ENCODE peak calls at places on chromosomes 16 and 17, in six cellular contexts. One of them, this sample, is unnamed.

GRCh38 chr17:78693346-78694083 is 88.6 kb downstream of the CYTH1 start:
- DNase-seq in CD4-positive, alpha-beta memory T cell: no peak
- DNase-seq in neuronal stem cell: no peak
- DNase-seq in GM04504: no peak
- DNase-seq in activated CD8-positive, alpha-beta memory T cell treated with anti-CD3 and anti-CD28 coated beads for 1 hour: no peak
- DNase-seq in heart left ventricle: no peak
- DNase-seq in this sample: no peak

GRCh38 chr16:11361751-11362742 is 16.8 kb downstream of the RMI2 start:
- DNase-seq in activated CD8-positive, alpha-beta memory T cell treated with anti-CD3 and anti-CD28 coated beads for 1 hour: no peak
- DNase-seq in CD4-positive, alpha-beta memory T cell: peak
- DNase-seq in heart left ventricle: no peak
- DNase-seq in neuronal stem cell: no peak
- DNase-seq in GM04504: no peak
- DNase-seq in this sample: no peak

GRCh38 chr16:85126731-85127662 is 14.7 kb upstream of the CIBAR2 start:
- DNase-seq in heart left ventricle: no peak
- DNase-seq in CD4-positive, alpha-beta memory T cell: no peak
- DNase-seq in neuronal stem cell: peak
- DNase-seq in activated CD8-positive, alpha-beta memory T cell treated with anti-CD3 and anti-CD28 coated beads for 1 hour: no peak
- DNase-seq in GM04504: no peak
- DNase-seq in this sample: no peak

GRCh38 chr16:9092963-9093477 is 1.6 kb downstream of the HAPSTR1 start:
- DNase-seq in CD4-positive, alpha-beta memory T cell: peak
- DNase-seq in GM04504: no peak
- DNase-seq in heart left ventricle: peak
- DNase-seq in neuronal stem cell: no peak
- DNase-seq in activated CD8-positive, alpha-beta memory T cell treated with anti-CD3 and anti-CD28 coated beads for 1 hour: peak
- DNase-seq in this sample: no peak

GRCh38 chr16:88320947-88321634 is 61.7 kb upstream of the ZNF469 start:
- DNase-seq in activated CD8-positive, alpha-beta memory T cell treated with anti-CD3 and anti-CD28 coated beads for 1 hour: no peak
- DNase-seq in GM04504: no peak
- DNase-seq in CD4-positive, alpha-beta memory T cell: no peak
- DNase-seq in heart left ventricle: no peak
- DNase-seq in neuronal stem cell: no peak
- DNase-seq in this sample: no peak

GRCh38 chr17:45302649-45303173 is 14.1 kb downstream of the MAP3K14 start:
- DNase-seq in GM04504: peak
- DNase-seq in CD4-positive, alpha-beta memory T cell: no peak
- DNase-seq in heart left ventricle: peak
- DNase-seq in neuronal stem cell: no peak
- DNase-seq in activated CD8-positive, alpha-beta memory T cell treated with anti-CD3 and anti-CD28 coated beads for 1 hour: no peak
- DNase-seq in this sample: no peak

GRCh38 chr17:7034955-7035590 is 742 bp upstream of the SLC16A13 start:
- DNase-seq in heart left ventricle: peak
- DNase-seq in neuronal stem cell: no peak
- DNase-seq in CD4-positive, alpha-beta memory T cell: peak
- DNase-seq in activated CD8-positive, alpha-beta memory T cell treated with anti-CD3 and anti-CD28 coated beads for 1 hour: no peak
- DNase-seq in GM04504: no peak
- DNase-seq in this sample: no peak

GRCh38 chr17:3647769-3648540 is 11.4 kb downstream of the CTNS start:
- DNase-seq in neuronal stem cell: no peak
- DNase-seq in activated CD8-positive, alpha-beta memory T cell treated with anti-CD3 and anti-CD28 coated beads for 1 hour: peak
- DNase-seq in heart left ventricle: no peak
- DNase-seq in GM04504: no peak
- DNase-seq in CD4-positive, alpha-beta memory T cell: no peak
- DNase-seq in this sample: no peak

GRCh38 chr16:15041260-15042011 is 14.4 kb downstream of the NTAN1 start:
- DNase-seq in heart left ventricle: peak
- DNase-seq in GM04504: peak
- DNase-seq in neuronal stem cell: no peak
- DNase-seq in activated CD8-positive, alpha-beta memory T cell treated with anti-CD3 and anti-CD28 coated beads for 1 hour: no peak
- DNase-seq in CD4-positive, alpha-beta memory T cell: no peak
- DNase-seq in this sample: no peak

GRCh38 chr17:68581863-68582645 is 19.1 kb downstream of the FAM20A start:
- DNase-seq in activated CD8-positive, alpha-beta memory T cell treated with anti-CD3 and anti-CD28 coated beads for 1 hour: no peak
- DNase-seq in heart left ventricle: no peak
- DNase-seq in neuronal stem cell: no peak
- DNase-seq in GM04504: no peak
- DNase-seq in CD4-positive, alpha-beta memory T cell: no peak
- DNase-seq in this sample: no peak

GRCh38 chr16:56353054-56353921 is 72.1 kb downstream of the AMFR start:
- DNase-seq in CD4-positive, alpha-beta memory T cell: no peak
- DNase-seq in heart left ventricle: no peak
- DNase-seq in activated CD8-positive, alpha-beta memory T cell treated with anti-CD3 and anti-CD28 coated beads for 1 hour: no peak
- DNase-seq in GM04504: no peak
- DNase-seq in neuronal stem cell: no peak
- DNase-seq in this sample: no peak

GRCh38 chr16:81275064-81275532 is 36.6 kb downstream of the BCO1 start:
- DNase-seq in activated CD8-positive, alpha-beta memory T cell treated with anti-CD3 and anti-CD28 coated beads for 1 hour: no peak
- DNase-seq in GM04504: no peak
- DNase-seq in heart left ventricle: no peak
- DNase-seq in neuronal stem cell: no peak
- DNase-seq in CD4-positive, alpha-beta memory T cell: no peak
- DNase-seq in this sample: no peak

GRCh38 chr17:82808921-82809905 is 30.6 kb downstream of the ZNF750 start:
- DNase-seq in CD4-positive, alpha-beta memory T cell: no peak
- DNase-seq in neuronal stem cell: no peak
- DNase-seq in GM04504: no peak
- DNase-seq in heart left ventricle: no peak
- DNase-seq in activated CD8-positive, alpha-beta memory T cell treated with anti-CD3 and anti-CD28 coated beads for 1 hour: no peak
- DNase-seq in this sample: no peak

GRCh38 chr17:7552621-7553051 is 3.8 kb downstream of the TNFSF12 start:
- DNase-seq in GM04504: no peak
- DNase-seq in heart left ventricle: no peak
- DNase-seq in activated CD8-positive, alpha-beta memory T cell treated with anti-CD3 and anti-CD28 coated beads for 1 hour: no peak
- DNase-seq in CD4-positive, alpha-beta memory T cell: peak
- DNase-seq in neuronal stem cell: no peak
- DNase-seq in this sample: no peak

GRCh38 chr16:27972500-27972899 is 91.0 kb downstream of the GSG1L start:
- DNase-seq in CD4-positive, alpha-beta memory T cell: peak
- DNase-seq in neuronal stem cell: peak
- DNase-seq in heart left ventricle: no peak
- DNase-seq in GM04504: no peak
- DNase-seq in activated CD8-positive, alpha-beta memory T cell treated with anti-CD3 and anti-CD28 coated beads for 1 hour: no peak
- DNase-seq in this sample: no peak

GRCh38 chr17:5676012-5676411 is 91.7 kb upstream of the NLRP1 start:
- DNase-seq in heart left ventricle: no peak
- DNase-seq in GM04504: no peak
- DNase-seq in neuronal stem cell: no peak
- DNase-seq in activated CD8-positive, alpha-beta memory T cell treated with anti-CD3 and anti-CD28 coated beads for 1 hour: no peak
- DNase-seq in CD4-positive, alpha-beta memory T cell: no peak
- DNase-seq in this sample: no peak

GRCh38 chr16:82699711-82700495 is 73.1 kb downstream of the CDH13 start:
- DNase-seq in GM04504: peak
- DNase-seq in neuronal stem cell: no peak
- DNase-seq in activated CD8-positive, alpha-beta memory T cell treated with anti-CD3 and anti-CD28 coated beads for 1 hour: no peak
- DNase-seq in heart left ventricle: peak
- DNase-seq in CD4-positive, alpha-beta memory T cell: no peak
- DNase-seq in this sample: no peak

GRCh38 chr17:11031787-11032186 is 193.9 kb upstream of the PIRT start:
- DNase-seq in GM04504: no peak
- DNase-seq in neuronal stem cell: no peak
- DNase-seq in CD4-positive, alpha-beta memory T cell: no peak
- DNase-seq in activated CD8-positive, alpha-beta memory T cell treated with anti-CD3 and anti-CD28 coated beads for 1 hour: no peak
- DNase-seq in heart left ventricle: no peak
- DNase-seq in this sample: no peak

This sample was measured in cortex of kidney.